ENCODE peak calls at places on chromosomes 16 and 17, in seven cellular contexts. Z is H9, G is IMR-90, Q is mesendoderm, R is mesenchymal stem cell, I is H1, S is trophoblast cell. T is an unnamed sample.

GRCh38 chr16:64321066-64321465 is 800.8 kb downstream of the CDH11 start:
- DNase-seq in Q (no peak), S (no peak), G (no peak), R (no peak), I (no peak), Z (no peak), T (no peak)

GRCh38 chr16:4376126-4376819 is 4.6 kb downstream of the VASN start:
- DNase-seq in I (no peak), G (peak; percentile 84), Z (no peak), Q (no peak), S (peak; percentile 56), R (no peak), T (no peak)

GRCh38 chr16:20650400-20651159 is 46.9 kb downstream of the ACSM1 start:
- DNase-seq in I (no peak), R (no peak), Z (no peak), Q (no peak), G (no peak), S (no peak), T (no peak)

GRCh38 chr17:42192189-42193126 is 1.8 kb downstream of the GHDC start:
- DNase-seq in R (no peak), S (no peak), Q (no peak), G (no peak), Z (no peak), I (no peak), T (no peak)

GRCh38 chr16:56321159-56321558 is 104.2 kb downstream of the AMFR start:
- DNase-seq in Z (no peak), R (no peak), I (no peak), Q (no peak), G (no peak), S (no peak), T (no peak)

GRCh38 chr17:4584835-4585187 is 482 bp downstream of the SMTNL2 start:
- DNase-seq in S (no peak), G (no peak), R (no peak), Z (no peak), I (no peak), Q (no peak), T (no peak)

GRCh38 chr17:46968224-46968834 is 10.7 kb downstream of the RPRML start:
- DNase-seq in Z (no peak), R (no peak), I (no peak), G (peak; percentile 33), Q (no peak), S (no peak), T (no peak)

GRCh38 chr16:59535298-59535697 is 801.2 kb upstream of the GOT2 start:
- DNase-seq in R (no peak), I (no peak), Q (peak; percentile 17), S (no peak), Z (no peak), G (no peak), T (no peak)

GRCh38 chr17:34458266-34458665 is 95.2 kb upstream of the CCL1 start:
- DNase-seq in G (no peak), S (no peak), I (no peak), Q (no peak), R (no peak), Z (no peak), T (no peak)

GRCh38 chr16:27429330-27429871 is 27.4 kb downstream of the IL21R start:
- DNase-seq in G (no peak), S (peak; percentile 45), Z (no peak), I (no peak), R (no peak), Q (no peak), T (no peak)

GRCh38 chr17:20313891-20314290 is 153.4 kb downstream of the LGALS9B start:
- DNase-seq in I (no peak), S (no peak), R (no peak), Z (no peak), Q (no peak), G (no peak), T (no peak)

GRCh38 chr16:38941-39892 is 14.2 kb downstream of the POLR3K start:
- DNase-seq in G (no peak), S (no peak), Q (no peak), Z (no peak), R (no peak), I (no peak), T (no peak)

GRCh38 chr17:37838276-37838675 is 85.9 kb upstream of the TBC1D3K start:
- DNase-seq in G (no peak), Z (no peak), S (no peak), R (no peak), Q (no peak), I (no peak), T (no peak)

GRCh38 chr17:34370997-34371395 is 8.0 kb upstream of the CCL1 start:
- DNase-seq in Z (peak; percentile 8), S (peak; percentile 6), R (no peak), Q (no peak), G (peak; percentile 12), I (no peak), T (no peak)

GRCh38 chr16:56789360-56789759 is 59.4 kb downstream of the NUP93 start:
- DNase-seq in R (no peak), S (peak; percentile 46), Q (peak; percentile 40), I (no peak), Z (no peak), G (peak; percentile 60), T (no peak)

GRCh38 chr16:29025735-29026134 is 40.9 kb downstream of the LAT start:
- DNase-seq in G (no peak), S (no peak), Z (no peak), R (no peak), I (no peak), Q (no peak), T (no peak)

GRCh38 chr17:77783991-77784820 is 174.3 kb upstream of the TNRC6C start:
- DNase-seq in R (no peak), G (no peak), I (no peak), Q (no peak), S (no peak), Z (no peak), T (no peak)

GRCh38 chr17:50051082-50051576 is 4.8 kb upstream of the ITGA3 start:
- DNase-seq in Q (peak; percentile 92), S (peak; percentile 84), Z (peak; percentile 75), R (peak; percentile 84), I (no peak), G (peak; percentile 88), T (no peak)

GRCh38 chr16:9521749-9522370 is 430.4 kb downstream of the HAPSTR1 start:
- DNase-seq in S (peak; percentile 46), G (no peak), I (no peak), R (no peak), Q (peak; percentile 98), Z (no peak), T (peak; percentile 17)

GRCh38 chr17:60451965-60452364 is 29.7 kb downstream of the CHCT1 start:
- DNase-seq in Z (no peak), Q (no peak), I (no peak), R (no peak), G (no peak), S (no peak), T (no peak)

GRCh38 chr17:2101448-2102257 is 46.8 kb downstream of the HIC1 start:
- DNase-seq in G (no peak), Z (no peak), I (no peak), R (no peak), Q (no peak), S (no peak), T (no peak)

GRCh38 chr17:56635640-56636039 is 42.1 kb downstream of the NOG start:
- DNase-seq in I (no peak), S (peak; percentile 71), Q (no peak), R (no peak), Z (no peak), G (no peak), T (no peak)

GRCh38 chr16:71524566-71525553 is 1.4 kb upstream of the CHST4 start:
- DNase-seq in G (no peak), Z (no peak), I (no peak), S (peak; percentile 36), R (no peak), Q (peak; percentile 23), T (no peak)

GRCh38 chr16:82655720-82656500 is 29.1 kb downstream of the CDH13 start:
- DNase-seq in I (no peak), G (no peak), Z (no peak), R (no peak), S (no peak), Q (no peak), T (no peak)

GRCh38 chr17:28282596-28282995 is 36.4 kb upstream of the TMEM97 start:
- DNase-seq in G (peak; percentile 92), S (peak; percentile 70), Z (no peak), I (no peak), Q (peak; percentile 48), R (peak; percentile 84), T (no peak)

GRCh38 chr17:63138713-63139112 is 172.7 kb downstream of the TANC2 start:
- DNase-seq in Z (no peak), S (peak; percentile 75), G (peak; percentile 57), Q (no peak), R (peak; percentile 36), I (no peak), T (no peak)

GRCh38 chr17:72411124-72411563 is 290.3 kb downstream of the SOX9 start:
- DNase-seq in R (no peak), Q (no peak), Z (no peak), S (peak; percentile 60), I (no peak), G (no peak), T (no peak)

GRCh38 chr17:14756469-14756868 is 455.6 kb downstream of the HS3ST3B1 start:
- DNase-seq in I (no peak), R (no peak), S (no peak), Z (no peak), G (no peak), Q (no peak), T (no peak)
- H3K23ac ChIP-seq in I (no peak overlapping the region), R (no peak overlapping the region), S (no peak overlapping the region), Z (no peak overlapping the region), G (no peak overlapping the region), Q (no peak overlapping the region), T (no peak overlapping the region)

GRCh38 chr16:87490091-87490798 is 2.6 kb downstream of the ZCCHC14 start:
- DNase-seq in I (no peak), G (no peak), Z (no peak), Q (no peak), R (no peak), S (no peak), T (no peak)
- H2BK5ac ChIP-seq in I (no peak overlapping the region), G (no peak overlapping the region), Z (no peak overlapping the region), Q (no peak overlapping the region), R (no peak overlapping the region), S (no peak overlapping the region), T (no peak overlapping the region)

DNA sequence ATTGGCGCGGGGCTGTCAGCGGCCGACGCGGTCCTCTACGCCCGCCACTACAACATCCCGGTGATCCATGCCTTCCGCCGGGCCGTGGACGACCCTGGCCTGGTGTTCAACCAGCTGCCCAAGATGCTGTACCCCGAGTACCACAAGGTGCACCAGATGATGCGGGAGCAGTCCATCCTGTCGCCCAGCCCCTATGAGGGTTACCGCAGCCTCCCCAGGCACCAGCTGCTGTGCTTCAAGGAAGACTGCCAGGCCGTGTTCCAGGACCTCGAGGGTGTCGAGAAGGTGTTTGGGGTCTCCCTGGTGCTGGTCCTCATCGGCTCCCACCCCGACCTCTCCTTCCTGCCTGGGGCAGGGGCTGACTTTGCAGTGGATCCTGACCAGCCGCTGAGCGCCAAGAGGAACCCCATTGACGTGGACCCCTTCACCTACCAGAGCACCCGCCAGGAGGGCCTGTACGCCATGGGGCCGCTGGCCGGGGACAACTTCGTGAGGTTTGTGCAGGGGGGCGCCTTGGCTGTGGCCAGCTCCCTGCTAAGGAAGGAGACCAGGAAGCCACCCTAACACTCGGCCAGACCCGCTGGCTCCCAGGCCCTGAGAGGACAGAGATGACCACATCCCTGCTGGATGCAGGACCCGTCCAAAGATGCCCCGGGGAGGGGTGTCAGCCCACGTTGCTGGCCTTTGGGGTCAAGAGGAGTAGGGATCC is 2.4 kb upstream of the NECAB2 start:
- DNase-seq in R (no peak), I (no peak), S (no peak), G (no peak), Z (no peak), Q (no peak), T (no peak)
- H4K8ac ChIP-seq in R (no peak overlapping the region), I (no peak overlapping the region), S (no peak overlapping the region), G (no peak overlapping the region), Z (no peak overlapping the region), Q (no peak overlapping the region), T (no peak overlapping the region)

GRCh38 chr16:49439676-49440075 is 66.1 kb downstream of the C16orf78 start:
- DNase-seq in Z (no peak), S (no peak), R (no peak), I (no peak), Q (no peak), G (no peak), T (no peak)
- H3K23ac ChIP-seq in Z (no peak overlapping the region), S (no peak overlapping the region), R (no peak overlapping the region), I (no peak overlapping the region), Q (no peak overlapping the region), G (no peak overlapping the region), T (no peak overlapping the region)

T was measured in neuronal stem cell.